ENCODE peak calls at places on chromosome 1, in four cellular contexts. H is activated T-cell treated with anti-CD3 and anti-CD28 coated beads for 1 hour; V is activated CD8-positive, alpha-beta memory T cell treated with anti-CD3 and anti-CD28 coated beads, Interleukin-2, amount 50 U/mL, for 4 hours; C is left lung. Y is an unnamed sample.
A peak's percentile ranks its signal among the peaks of the same experiment; 100 is the strongest.

GRCh38 chr1:109768700-109769325 is 5.1 kb upstream of the EPS8L3 start:
- DNase-seq in C (peak; percentile 22), H (no peak), V (peak; percentile 8), Y (no peak)

GRCh38 chr1:30052178-30052577 is 671.2 kb downstream of the MATN1 start:
- DNase-seq in H (no peak), V (no peak), C (no peak), Y (no peak)

GRCh38 chr1:27994060-27994459 is 34.3 kb downstream of the XKR8 start:
- DNase-seq in V (no peak), C (no peak), H (no peak), Y (peak; percentile 49)

GRCh38 chr1:54996869-54997710 is 1.6 kb upstream of the BSND start:
- DNase-seq in C (no peak), V (no peak), H (no peak), Y (peak; percentile 13)

GRCh38 chr1:179926494-179927205 is 28.0 kb upstream of the CEP350 start:
- DNase-seq in H (no peak), C (no peak), V (no peak), Y (peak; percentile 87)

GRCh38 chr1:168141986-168142385 is 5.3 kb upstream of the GPR161 start:
- DNase-seq in C (no peak), V (no peak), H (no peak), Y (no peak)

GRCh38 chr1:206508956-206509355 is 1.6 kb downstream of the RASSF5 start:
- DNase-seq in H (no peak), V (no peak), C (peak; percentile 40), Y (peak; percentile 69)

GRCh38 chr1:156128749-156129682 is 14.5 kb downstream of the LMNA start:
- DNase-seq in C (peak; percentile 60), V (no peak), H (no peak), Y (peak; percentile 59)

GRCh38 chr1:98340511-98340910 is 321.0 kb upstream of the SNX7 start:
- DNase-seq in H (no peak), C (no peak), V (no peak), Y (peak; percentile 92)